ENCODE peak calls at places on chromosome 13, in six cellular contexts. A, Z, C, N, R and L are unnamed samples.

GRCh38 chr13:110922506-110922905 is 7.6 kb upstream of the ANKRD10 start:
- DNase-seq in N (no peak), C (no peak), R (no peak), Z (no peak), A (no peak), L (no peak)

GRCh38 chr13:45932172-45932571 is 80.6 kb upstream of the SIAH3 start:
- DNase-seq in A (no peak), Z (no peak), C (no peak), R (no peak), N (no peak), L (no peak)

GRCh38 chr13:66805657-66806056 is 424.5 kb downstream of the PCDH9 start:
- DNase-seq in Z (no peak), R (no peak), N (peak), C (no peak), A (peak), L (peak)

GRCh38 chr13:51738226-51738905 is 65.6 kb downstream of the DHRS12 start:
- DNase-seq in A (no peak), C (no peak), N (no peak), R (no peak), Z (no peak), L (no peak)

GRCh38 chr13:97215325-97215724 is 6.8 kb upstream of the MBNL2 start:
- DNase-seq in R (no peak), C (no peak), N (no peak), Z (no peak), A (no peak), L (no peak)

GRCh38 chr13:75482070-75482819 is at the start of gene TBC1D4:
- DNase-seq in Z (peak), A (peak), C (peak), N (peak), R (peak), L (peak)

GRCh38 chr13:113927661-113928581 is 46.0 kb downstream of the C13orf46 start:
- DNase-seq in C (peak), R (peak), N (peak), Z (peak), A (peak), L (no peak)

GRCh38 chr13:102729560-102730275 is 34.9 kb upstream of the METTL21C start:
- DNase-seq in Z (no peak), R (no peak), A (peak), N (peak), C (no peak), L (peak)

GRCh38 chr13:20664304-20664703 is 39.2 kb upstream of the IL17D start:
- DNase-seq in C (no peak), R (no peak), N (no peak), Z (no peak), A (no peak), L (no peak)

GRCh38 chr13:85333511-85333910 is 465.7 kb downstream of the SLITRK6 start:
- DNase-seq in R (no peak), C (no peak), N (no peak), A (no peak), Z (no peak), L (no peak)

GRCh38 chr13:51148223-51148951 is 37.3 kb upstream of the C13orf42 start:
- DNase-seq in C (no peak), A (peak), Z (no peak), R (no peak), N (no peak), L (no peak)

GRCh38 chr13:111337741-111338140 is 17.3 kb downstream of the TEX29 start:
- DNase-seq in A (peak), R (no peak), N (peak), C (no peak), Z (no peak), L (no peak)

GRCh38 chr13:73417012-73417615 is 358.3 kb downstream of the KLF5 start:
- DNase-seq in R (no peak), C (no peak), A (peak), N (peak), Z (no peak), L (no peak)
- TF ChIP-seq CTCF in R (no peak), C (no peak), A (no peak), N (peak), Z (peak), L (peak)

GRCh38 chr13:34345601-34345939 is 527.6 kb downstream of the RFC3 start:
- DNase-seq in N (no peak), Z (no peak), R (no peak), A (no peak), C (no peak), L (no peak)
- TF ChIP-seq CTCF in N (no peak), Z (no peak), R (no peak), A (no peak), C (no peak), L (no peak)

GRCh38 chr13:53743906-53744305 is 715.3 kb downstream of the OLFM4 start:
- DNase-seq in C (no peak), R (no peak), N (no peak), A (no peak), Z (no peak), L (no peak)
- TF ChIP-seq CTCF in C (no peak), R (no peak), N (no peak), A (no peak), Z (no peak), L (no peak)

GRCh38 chr13:60756306-60756705 is 359.3 kb downstream of the TDRD3 start:
- DNase-seq in N (no peak), R (no peak), C (no peak), A (peak), Z (no peak), L (peak)

GRCh38 chr13:60757481-60757880 is 360.5 kb downstream of the TDRD3 start:
- DNase-seq in Z (no peak), R (no peak), A (no peak), N (no peak), C (no peak), L (no peak)

GRCh38 chr13:60754691-60755090 is 357.7 kb downstream of the TDRD3 start:
- DNase-seq in C (no peak), A (no peak), R (no peak), N (no peak), Z (no peak), L (no peak)

GRCh38 chr13:60754211-60754610 is 357.2 kb downstream of the TDRD3 start:
- DNase-seq in A (no peak), C (no peak), Z (no peak), N (no peak), R (no peak), L (no peak)

DNA sequence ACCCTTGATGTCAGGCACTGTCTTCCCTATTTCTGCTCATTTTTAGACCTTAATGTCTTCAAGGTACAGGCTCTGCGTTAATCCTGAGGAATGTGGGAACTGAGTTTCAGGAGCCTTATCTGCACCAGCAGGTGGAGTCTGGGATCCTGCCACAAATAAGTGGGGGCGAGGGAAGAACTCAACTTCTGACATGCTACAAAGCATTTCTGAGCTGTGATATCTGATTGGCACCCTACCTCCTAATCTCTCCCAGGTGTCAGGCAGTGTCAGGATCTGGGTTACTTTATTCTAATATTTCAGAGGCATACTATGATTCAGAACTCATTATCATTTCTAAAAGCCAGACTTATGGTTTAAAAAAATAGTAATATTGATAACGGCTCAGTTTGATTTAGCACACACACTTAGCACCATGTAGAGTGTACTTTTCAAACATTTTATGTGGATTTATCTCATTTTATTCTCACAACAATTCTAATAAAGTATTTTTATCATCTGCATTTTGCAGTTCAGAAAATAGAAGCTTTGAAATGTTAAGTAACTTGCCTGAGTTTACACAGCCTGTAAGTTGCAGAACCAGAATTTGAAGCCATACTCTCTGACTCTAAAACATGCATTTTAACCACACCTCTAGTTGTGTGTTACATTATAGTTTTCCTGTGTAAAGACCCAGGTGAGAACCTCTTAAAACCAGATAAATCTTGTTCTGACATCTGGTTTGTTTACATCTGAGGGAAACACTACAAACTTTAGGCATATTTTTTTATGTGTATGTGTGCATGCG is 358.6 kb downstream of the TDRD3 start:
- DNase-seq in A (no peak), R (no peak), N (no peak), Z (no peak), C (no peak), L (peak)
- TF ChIP-seq CTCF in A (no peak), R (no peak), N (no peak), Z (no peak), C (no peak), L (peak)

DNA sequence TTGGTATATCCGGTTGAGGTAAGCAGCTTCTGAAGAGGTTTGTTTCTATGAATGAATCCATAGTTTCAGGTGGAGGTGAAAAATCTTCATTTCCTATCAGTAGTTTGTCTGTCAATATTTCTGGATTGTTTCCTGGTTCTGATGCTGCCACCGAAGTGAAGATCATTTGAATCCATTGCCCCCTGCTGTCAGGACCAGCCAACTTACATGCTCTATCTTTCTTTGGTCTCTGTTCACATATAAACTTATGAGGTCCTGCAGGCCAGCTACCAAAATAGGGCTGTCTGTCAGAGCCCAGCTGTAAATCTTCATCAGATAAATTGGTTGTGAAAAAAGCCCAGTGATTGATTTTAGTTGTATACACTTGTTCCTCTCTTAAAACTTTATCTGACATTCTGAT is 15.2 kb upstream of the N4BP2L1 start:
- DNase-seq in R (no peak), Z (no peak), N (peak), A (peak), C (no peak), L (no peak)
- TF ChIP-seq CTCF in R (peak), Z (peak), N (peak), A (peak), C (peak), L (peak)

GRCh38 chr13:41029629-41030028 is 10.5 kb upstream of the ELF1 start:
- DNase-seq in A (no peak), R (no peak), Z (no peak), N (no peak), C (no peak), L (no peak)
- TF ChIP-seq CTCF in A (no peak), R (no peak), Z (no peak), N (peak), C (no peak), L (no peak)

DNA sequence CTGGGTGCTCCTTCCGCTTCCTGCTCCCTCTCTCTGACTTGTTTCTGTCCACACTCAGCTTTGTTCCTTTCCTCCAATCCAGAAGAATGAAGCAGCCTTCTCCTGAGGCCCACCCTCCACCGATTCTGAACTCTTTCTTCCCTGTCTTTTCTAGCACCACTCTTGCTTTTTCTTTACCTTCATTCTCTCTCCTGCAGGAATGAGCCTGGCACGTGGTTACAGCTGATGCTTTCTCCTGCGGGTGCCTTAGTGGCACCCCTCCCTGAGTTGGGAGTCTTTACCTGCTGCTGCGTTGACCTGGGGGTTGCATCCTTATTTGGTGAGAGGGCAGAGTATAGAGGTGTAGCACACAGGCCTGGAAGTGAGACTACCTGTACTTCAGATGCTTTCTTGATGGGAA is 6.2 kb downstream of the UBAC2 start:
- DNase-seq in R (no peak), A (no peak), N (no peak), C (no peak), Z (no peak), L (no peak)
- TF ChIP-seq CTCF in R (no peak), A (no peak), N (no peak), C (no peak), Z (no peak), L (no peak)